ENCODE peak calls at places on chromosomes 11 and 22, in five cellular contexts. S, E, M, A and H are unnamed samples. For H3K27me3 and H3K36me3, the result is how much of the 10 kb centered on the place peaks cover.

GRCh38 chr11:64876226-64876750 is 2.1 kb downstream of the EHD1 start:
- DNase-seq in S (no peak), E (no peak), M (no peak), A (no peak), H (no peak)

GRCh38 chr11:27468643-27469332 is 3.8 kb downstream of the LGR4 start:
- DNase-seq in S (no peak), E (no peak), M (peak), A (no peak), H (no peak)

GRCh38 chr11:32312865-32313403 is 122.4 kb downstream of the WT1 start:
- DNase-seq in S (no peak), E (peak), M (peak), A (no peak), H (no peak)

GRCh38 chr22:37369536-37369935 is 57.7 kb downstream of the ELFN2 start:
- DNase-seq in S (no peak), E (no peak), M (no peak), A (no peak), H (no peak)

GRCh38 chr11:114832532-114833125 is 154.3 kb downstream of the NXPE2 start:
- DNase-seq in S (no peak), E (no peak), M (no peak), A (no peak), H (no peak)

GRCh38 chr11:61503135-61503770 is 5.3 kb upstream of the LRRC10B start:
- DNase-seq in S (no peak), E (no peak), M (no peak), A (no peak), H (no peak)

GRCh38 chr11:111975076-111975806 is 38.1 kb downstream of the DIXDC1 start:
- DNase-seq in S (no peak), E (no peak), M (no peak), A (no peak), H (no peak)

GRCh38 chr11:34150494-34151151 is 45.2 kb downstream of the NAT10 start:
- DNase-seq in S (no peak), E (peak), M (no peak), A (no peak), H (no peak)

GRCh38 chr22:24982301-24983056 is 30.0 kb downstream of the KIAA1671 start:
- DNase-seq in S (no peak), E (no peak), M (no peak), A (no peak), H (no peak)

GRCh38 chr11:72579816-72580647 is 94.2 kb downstream of the PDE2A start:
- DNase-seq in S (no peak), E (peak), M (no peak), A (no peak), H (no peak)

GRCh38 chr22:26259510-26259909 is 90.2 kb downstream of the SEZ6L start:
- DNase-seq in S (no peak), E (no peak), M (no peak), A (no peak), H (no peak)

GRCh38 chr11:45563801-45564200 is 101.6 kb downstream of the CHST1 start:
- DNase-seq in S (no peak), E (no peak), M (no peak), A (no peak), H (no peak)

GRCh38 chr11:46738887-46739286 is 19.9 kb downstream of the F2 start:
- DNase-seq in S (no peak), E (no peak), M (no peak), A (no peak), H (no peak)

GRCh38 chr11:134905966-134906955 is 494.2 kb upstream of the B3GAT1 start:
- DNase-seq in S (no peak), E (no peak), M (no peak), A (no peak), H (no peak)

GRCh38 chr11:70606248-70606950 is 208.1 kb downstream of the CTTN start:
- DNase-seq in S (no peak), E (no peak), M (no peak), A (no peak), H (no peak)

GRCh38 chr11:122784325-122785155 is 53.8 kb upstream of the CRTAM start:
- DNase-seq in S (peak), E (no peak), M (no peak), A (no peak), H (no peak)

GRCh38 chr11:65429724-65430405 is 7.3 kb downstream of the NEAT1 start:
- DNase-seq in S (no peak), E (peak), M (peak), A (no peak), H (peak)

GRCh38 chr11:114054830-114055229 is 4.7 kb upstream of the ZBTB16 start:
- DNase-seq in S (no peak), E (no peak), M (no peak), A (no peak), H (no peak)

GRCh38 chr22:35457729-35458546 is 58.0 kb downstream of the MCM5 start:
- DNase-seq in S (no peak), E (no peak), M (no peak), A (no peak), H (no peak)

GRCh38 chr11:17386331-17387084 is 2.0 kb downstream of the KCNJ11 start:
- DNase-seq in S (no peak), E (peak), M (peak), A (no peak), H (peak)

GRCh38 chr11:126339866-126340434 is 15.5 kb upstream of the ST3GAL4 start:
- DNase-seq in S (peak), E (no peak), M (no peak), A (no peak), H (peak)

GRCh38 chr22:41070665-41071331 is 21.6 kb upstream of the EP300 start:
- DNase-seq in S (no peak), E (no peak), M (no peak), A (no peak), H (no peak)

GRCh38 chr11:63813563-63814382 is 517 bp downstream of the SPINDOC start:
- DNase-seq in S (peak), E (peak), M (peak), A (peak), H (peak)

GRCh38 chr11:2269601-2270321 is 627 bp downstream of the ASCL2 start:
- DNase-seq in S (no peak), E (no peak), M (peak), A (peak), H (peak)

GRCh38 chr22:20957691-20958440 is 9.2 kb upstream of the AIFM3 start:
- DNase-seq in S (no peak), E (no peak), M (peak), A (no peak), H (peak)

GRCh38 chr11:93652679-93653078 is 8.8 kb upstream of the CEP295 start:
- DNase-seq in S (no peak), E (no peak), M (no peak), A (no peak), H (no peak)

GRCh38 chr11:44611687-44612437 is 46.4 kb downstream of the CD82 start:
- DNase-seq in S (no peak), E (no peak), M (no peak), A (peak), H (no peak)

GRCh38 chr11:109071712-109072524 is 350.1 kb upstream of the C11orf87 start:
- DNase-seq in S (no peak), E (no peak), M (no peak), A (no peak), H (no peak)

GRCh38 chr22:22824340-22825212 is 63.0 kb upstream of the IGLL5 start:
- DNase-seq in S (no peak), E (no peak), M (no peak), A (no peak), H (no peak)
- H3K27me3 ChIP-seq in S (under half), E (under half), M (under half), A (under half), H (under half)

DNA sequence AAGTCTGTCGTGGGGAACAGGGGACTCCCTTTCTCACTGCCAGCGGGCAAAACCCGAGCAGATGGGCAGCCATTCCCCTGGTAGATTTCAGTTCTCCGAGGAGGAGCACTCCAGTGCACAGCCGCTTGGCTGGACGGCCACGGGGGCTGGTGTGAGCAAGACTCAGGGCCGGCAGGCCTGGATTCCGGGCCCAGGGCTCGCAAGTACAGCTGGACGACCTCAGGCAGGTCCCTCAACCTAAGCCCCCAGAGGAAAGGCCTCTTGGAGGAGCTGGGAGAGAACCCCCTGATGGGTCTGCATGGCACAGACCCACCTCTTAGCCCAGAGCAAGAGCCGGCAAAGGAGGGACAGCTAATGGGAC is 31.3 kb upstream of the TCF20 start:
- DNase-seq in S (no peak), E (no peak), M (no peak), A (no peak), H (no peak)
- H3K36me3 ChIP-seq in S (under half), E (under half), M (under half), A (under half), H (under half)

GRCh38 chr11:75434051-75434450 is 1.0 kb upstream of the KLHL35 start:
- DNase-seq in S (no peak), E (no peak), M (no peak), A (no peak), H (no peak)

GRCh38 chr11:75430692-75431532 is 2.1 kb downstream of the KLHL35 start:
- DNase-seq in S (no peak), E (no peak), M (no peak), A (no peak), H (no peak)

GRCh38 chr11:75433443-75433842 is 440 bp upstream of the KLHL35 start:
- DNase-seq in S (no peak), E (no peak), M (no peak), A (no peak), H (no peak)

GRCh38 chr11:75431533-75432525 is 1.2 kb downstream of the KLHL35 start:
- DNase-seq in S (no peak), E (no peak), M (peak), A (no peak), H (no peak)

GRCh38 chr11:75432911-75433321 is at the start of gene KLHL35:
- DNase-seq in S (no peak), E (no peak), M (no peak), A (no peak), H (no peak)
- H3K27me3 ChIP-seq in S (under half), E (under half), M (under half), A (under half), H (under half)

GRCh38 chr22:49877642-49878041 is 24.0 kb downstream of the ZBED4 start:
- DNase-seq in S (no peak), E (no peak), M (no peak), A (no peak), H (no peak)

GRCh38 chr22:49880281-49880680 is 26.6 kb downstream of the ZBED4 start:
- DNase-seq in S (no peak), E (no peak), M (no peak), A (no peak), H (no peak)

GRCh38 chr22:49881856-49882255 is 28.2 kb downstream of the ZBED4 start:
- DNase-seq in S (no peak), E (no peak), M (no peak), A (no peak), H (no peak)

GRCh38 chr22:49878206-49878605 is 24.6 kb downstream of the ZBED4 start:
- DNase-seq in S (no peak), E (no peak), M (no peak), A (no peak), H (no peak)

GRCh38 chr22:49879871-49880270 is 26.2 kb downstream of the ZBED4 start:
- DNase-seq in S (no peak), E (no peak), M (no peak), A (no peak), H (no peak)
- H3K36me3 ChIP-seq in S (under half), E (under half), M (under half), A (under half), H (under half)

GRCh38 chr11:20016526-20016925 is 143.7 kb downstream of the DBX1 start:
- DNase-seq in S (no peak), E (no peak), M (no peak), A (no peak), H (no peak)
- H3K27me3 ChIP-seq in S (under half), E (under half), M (under half), A (under half), H (under half)

DNA sequence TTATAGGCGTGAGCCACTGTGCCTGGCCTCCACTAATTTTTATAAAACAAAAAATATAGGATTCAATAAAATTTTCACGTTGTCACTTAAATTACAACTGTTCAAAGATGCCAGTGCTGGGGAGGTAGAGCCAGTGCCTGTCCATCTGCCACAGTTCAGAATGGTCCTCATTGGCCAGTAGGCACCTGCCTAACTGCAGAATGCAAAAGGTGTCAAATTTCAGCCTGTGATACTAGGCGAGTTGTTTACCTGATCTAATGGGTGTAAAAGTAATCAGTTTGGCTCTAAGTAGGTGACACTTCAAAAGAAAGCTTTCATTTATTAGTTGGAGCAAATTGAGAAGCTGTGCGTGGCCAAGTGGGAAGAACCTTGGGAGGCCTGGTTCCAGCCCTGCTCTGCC is 2.4 kb downstream of the SMARCB1 start:
- DNase-seq in S (no peak), E (no peak), M (no peak), A (no peak), H (no peak)
- H3K36me3 ChIP-seq in S (under half), E (under half), M (under half), A (under half), H (under half)

GRCh38 chr11:417652-418342 is 3.0 kb upstream of the SIGIRR start:
- DNase-seq in S (no peak), E (no peak), M (no peak), A (no peak), H (no peak)
- H3K27me3 ChIP-seq in S (under half), E (under half), M (under half), A (under half), H (half or more)

DNA sequence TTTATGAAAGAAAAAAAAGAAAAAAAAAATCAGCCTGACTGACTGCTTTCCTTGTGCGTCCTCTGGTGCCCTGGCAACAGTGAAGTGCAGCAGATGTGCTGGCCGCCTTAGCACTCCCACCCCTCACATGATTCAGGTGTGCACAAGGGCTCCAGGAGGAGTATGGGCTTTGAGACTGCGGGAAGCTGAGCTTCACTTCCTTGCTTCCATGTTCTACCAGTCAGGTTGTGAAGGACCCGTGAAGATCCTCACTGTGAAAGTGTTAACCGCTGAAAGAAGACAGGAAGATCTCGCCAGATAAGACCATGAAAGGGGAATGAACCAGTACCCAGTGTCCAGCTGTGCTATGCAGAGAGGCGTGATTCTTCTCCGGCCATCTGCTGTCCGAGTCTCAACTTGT is 48.2 kb downstream of the HIRA start:
- DNase-seq in S (no peak), E (no peak), M (no peak), A (no peak), H (no peak)
- H3K36me3 ChIP-seq in S (under half), E (half or more), M (under half), A (half or more), H (half or more)

GRCh38 chr11:36238881-36239280 is 50.3 kb downstream of the COMMD9 start:
- DNase-seq in S (no peak), E (no peak), M (no peak), A (no peak), H (no peak)
- H3K27me3 ChIP-seq in S (under half), E (under half), M (under half), A (under half), H (under half)

GRCh38 chr11:110960167-110960566 is 247.9 kb upstream of the ARHGAP20 start:
- DNase-seq in S (no peak), E (no peak), M (no peak), A (no peak), H (no peak)

GRCh38 chr11:110968348-110969062 is 256.3 kb upstream of the ARHGAP20 start:
- DNase-seq in S (no peak), E (no peak), M (no peak), A (no peak), H (no peak)

GRCh38 chr11:110962907-110963306 is 250.7 kb upstream of the ARHGAP20 start:
- DNase-seq in S (no peak), E (no peak), M (no peak), A (no peak), H (no peak)

GRCh38 chr11:110971110-110971509 is 258.9 kb upstream of the ARHGAP20 start:
- DNase-seq in S (no peak), E (no peak), M (no peak), A (no peak), H (no peak)

DNA sequence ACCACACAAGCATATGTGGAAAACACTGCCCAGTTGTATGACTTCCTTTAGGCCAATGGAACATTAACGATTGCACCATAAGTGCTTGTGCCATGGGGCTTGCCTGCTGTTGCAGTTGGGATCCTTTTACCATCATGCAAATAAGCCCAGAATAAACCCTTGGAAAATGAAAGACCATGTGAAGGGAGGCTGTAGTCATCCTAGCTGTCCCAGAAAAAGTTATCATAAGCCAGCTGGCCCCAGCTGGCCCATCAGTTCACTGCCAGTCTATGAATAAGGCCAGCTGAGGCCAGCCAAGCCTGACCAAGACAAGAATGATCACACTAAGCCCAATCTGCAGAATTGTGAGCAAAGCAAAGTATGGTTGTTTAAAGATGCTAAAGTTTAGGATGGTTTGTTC is 253.9 kb upstream of the ARHGAP20 start:
- DNase-seq in S (no peak), E (no peak), M (no peak), A (no peak), H (no peak)
- H3K36me3 ChIP-seq in S (under half), E (under half), M (under half), A (under half), H (under half)